ENCODE peak calls at places on chromosome 20, in nine cellular contexts. Q, L, U, B, F, W, G, K and N are unnamed samples. For H3K4me1, the result is how much of the 10 kb centered on the place peaks cover.

GRCh38 chr20:41872986-41873385 is 254.8 kb upstream of the CHD6 start:
- DNase-seq in K (no peak), Q (no peak), G (no peak), L (peak), F (no peak), U (no peak), B (no peak), W (no peak), N (no peak)

GRCh38 chr20:50394569-50394968 is 115.6 kb upstream of the PTPN1 start:
- DNase-seq in U (no peak), L (no peak), G (no peak), F (no peak), K (no peak), W (no peak), B (no peak), Q (no peak), N (no peak)

GRCh38 chr20:38764563-38765355 is 16.5 kb downstream of the ACTR5 start:
- DNase-seq in F (no peak), K (peak), G (no peak), U (no peak), B (peak), W (peak), L (no peak), Q (no peak), N (no peak)

GRCh38 chr20:4916991-4917881 is 84.1 kb downstream of the SLC23A2 start:
- DNase-seq in W (no peak), K (no peak), U (no peak), L (no peak), Q (no peak), B (no peak), F (no peak), G (no peak), N (peak)

GRCh38 chr20:24297928-24298327 is 171.5 kb upstream of the SYNDIG1 start:
- DNase-seq in G (no peak), F (no peak), W (no peak), Q (no peak), L (no peak), K (no peak), U (no peak), B (no peak), N (no peak)

GRCh38 chr20:46713957-46714834 is 4.7 kb downstream of the SLC2A10 start:
- DNase-seq in F (no peak), B (no peak), Q (peak), G (no peak), K (no peak), W (no peak), L (no peak), U (no peak), N (no peak)

GRCh38 chr20:57629976-57630525 is 9.8 kb upstream of the ZBP1 start:
- DNase-seq in B (no peak), Q (peak), U (no peak), L (no peak), G (no peak), W (no peak), F (no peak), K (no peak), N (no peak)

GRCh38 chr20:64030371-64031134 is 5.4 kb upstream of the C20orf204 start:
- DNase-seq in U (no peak), K (no peak), W (no peak), B (peak), L (no peak), F (no peak), G (no peak), Q (no peak), N (no peak)

GRCh38 chr20:3808544-3808943 is 11.8 kb upstream of the AP5S1 start:
- DNase-seq in W (no peak), K (no peak), U (no peak), Q (no peak), B (no peak), L (no peak), G (no peak), F (no peak), N (no peak)

GRCh38 chr20:33653218-33653899 is 8.8 kb upstream of the C20orf144 start:
- DNase-seq in B (peak), G (no peak), L (peak), K (peak), W (peak), Q (peak), U (peak), F (no peak), N (peak)

GRCh38 chr20:4332466-4332865 is 317.1 kb upstream of the RNF24 start:
- DNase-seq in F (no peak), B (no peak), K (no peak), G (no peak), U (no peak), Q (no peak), W (no peak), L (no peak), N (no peak)

GRCh38 chr20:35601021-35601973 is 14.3 kb upstream of the SPAG4 start:
- DNase-seq in U (peak), B (no peak), F (peak), L (peak), Q (peak), G (peak), K (peak), W (no peak), N (peak)

GRCh38 chr20:45354423-45355208 is 6.4 kb upstream of the SDC4 start:
- DNase-seq in U (no peak), B (no peak), Q (no peak), L (no peak), W (no peak), F (no peak), G (no peak), K (no peak), N (no peak)

GRCh38 chr20:46206025-46206424 is 87.9 kb downstream of the CD40 start:
- DNase-seq in K (peak), L (no peak), G (no peak), F (no peak), Q (peak), B (peak), U (peak), W (no peak), N (no peak)

GRCh38 chr20:49549806-49550551 is 18.0 kb downstream of the PTGIS start:
- DNase-seq in K (no peak), Q (no peak), U (no peak), G (no peak), W (no peak), L (no peak), F (no peak), B (peak), N (no peak)

GRCh38 chr20:58569211-58570125 is 54.3 kb upstream of the APCDD1L start:
- DNase-seq in Q (no peak), F (no peak), B (no peak), K (no peak), G (no peak), L (no peak), W (no peak), U (no peak), N (no peak)

GRCh38 chr20:49894073-49894470 is 21.3 kb downstream of the SPATA2 start:
- DNase-seq in F (no peak), W (no peak), U (no peak), Q (no peak), L (no peak), G (no peak), K (no peak), B (no peak), N (peak)

GRCh38 chr20:57661201-57662027 is 41.2 kb upstream of the ZBP1 start:
- DNase-seq in Q (peak), U (peak), B (peak), K (no peak), F (no peak), L (peak), W (no peak), G (no peak), N (peak)

GRCh38 chr20:37932074-37932473 is 29.1 kb downstream of the VSTM2L start:
- DNase-seq in Q (no peak), B (no peak), G (no peak), L (no peak), F (no peak), W (no peak), K (no peak), U (no peak), N (no peak)

DNA sequence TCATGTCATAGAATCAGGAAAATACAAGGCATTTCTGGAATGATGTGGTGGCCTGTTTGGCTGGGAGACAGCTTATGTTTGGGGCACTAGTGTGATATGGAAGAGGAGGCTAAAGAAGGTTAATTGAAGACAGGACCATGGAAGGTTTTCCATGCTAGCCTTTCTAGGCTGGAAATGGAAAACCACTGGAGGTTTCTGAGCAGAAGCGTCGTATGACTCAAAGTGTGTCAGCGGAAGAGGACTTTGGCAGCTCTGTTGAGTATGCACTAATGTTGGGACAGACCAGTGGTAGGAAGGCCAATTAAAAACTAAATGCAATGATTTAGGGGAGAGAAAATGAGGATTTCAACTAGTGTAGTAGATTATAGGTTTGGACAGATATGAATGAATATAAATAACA is 413.1 kb downstream of the PLCB1 start:
- DNase-seq in W (no peak), G (no peak), F (no peak), U (no peak), L (no peak), B (no peak), Q (no peak), K (no peak), N (no peak)
- H3K4me3 ChIP-seq in W (no peak), G (no peak), F (no peak), U (no peak), L (no peak), B (no peak), Q (no peak), K (no peak), N (no peak)

GRCh38 chr20:32360333-32360634 is 2.2 kb downstream of the ASXL1 start:
- DNase-seq in F (no peak), K (no peak), L (no peak), W (no peak), G (no peak), B (no peak), U (no peak), Q (no peak), N (no peak)

GRCh38 chr20:32357869-32358631 is at the start of gene ASXL1:
- DNase-seq in K (peak), U (peak), L (peak), Q (peak), B (peak), G (peak), F (peak), W (peak), N (peak)

GRCh38 chr20:32358883-32359632 is 927 bp downstream of the ASXL1 start:
- DNase-seq in W (no peak), B (peak), G (peak), Q (peak), K (peak), U (peak), F (peak), L (peak), N (peak)

GRCh38 chr20:32358632-32358882 is 426 bp downstream of the ASXL1 start:
- DNase-seq in L (no peak), U (no peak), Q (no peak), K (no peak), G (no peak), F (no peak), W (no peak), B (no peak), N (no peak)

GRCh38 chr20:32359633-32360332 is 1.7 kb downstream of the ASXL1 start:
- DNase-seq in G (no peak), W (no peak), L (no peak), Q (no peak), K (no peak), U (no peak), F (no peak), B (no peak), N (no peak)
- H3K4me1 ChIP-seq in G (under half), W (under half), L (under half), Q (half or more), K (half or more), U (half or more), F (under half), B (under half), N (under half)

DNA sequence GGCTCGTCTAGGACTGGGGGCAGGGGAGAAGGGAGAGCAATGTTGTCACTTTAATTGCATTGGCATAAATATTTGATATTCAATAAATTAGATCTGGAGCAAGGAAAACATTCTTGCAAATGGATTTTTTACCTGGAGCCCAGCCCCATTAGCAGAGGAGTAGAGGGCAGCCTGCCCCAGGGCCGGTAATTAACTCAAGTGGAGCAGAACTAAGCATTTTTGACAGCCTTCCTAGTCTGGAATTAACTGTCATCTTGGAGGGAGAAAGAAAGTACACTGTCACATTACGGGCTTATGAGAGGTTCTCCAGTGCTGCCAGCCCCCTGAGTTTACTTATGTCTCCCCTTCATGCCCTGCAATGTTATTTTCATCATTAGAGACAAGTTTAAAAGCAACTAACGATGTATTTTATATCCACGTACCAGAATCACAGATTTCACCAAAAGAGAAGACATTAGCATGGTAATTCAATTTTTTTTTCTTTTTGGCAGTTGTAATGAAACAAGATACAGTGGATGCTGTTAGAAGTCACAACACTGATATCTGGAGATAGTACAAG is 71.9 kb upstream of the GTSF1L start:
- DNase-seq in W (no peak), B (no peak), U (no peak), K (no peak), F (no peak), Q (no peak), L (no peak), G (no peak), N (no peak)
- H3K27ac ChIP-seq in W (no peak), B (no peak), U (no peak), K (no peak), F (no peak), Q (no peak), L (no peak), G (no peak), N (no peak)

DNA sequence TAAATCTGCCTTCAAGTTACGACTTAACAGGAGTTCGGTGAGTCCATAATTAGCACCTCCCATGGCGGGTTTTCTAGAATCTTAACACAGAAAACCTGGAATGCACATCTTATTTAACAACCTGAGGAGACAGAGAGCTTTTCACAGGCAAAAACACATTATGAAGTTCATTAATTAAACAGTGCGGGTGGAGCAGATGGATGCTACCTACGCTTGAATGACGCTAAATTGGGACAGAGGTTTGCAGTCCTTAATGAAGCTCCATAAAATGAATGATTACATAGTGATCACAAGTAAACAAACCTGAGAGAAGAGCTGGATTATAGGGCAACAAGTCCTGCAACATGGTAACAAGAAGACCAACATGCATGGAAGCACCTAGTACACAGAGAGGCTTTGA is 81.0 kb downstream of the INSM1 start:
- DNase-seq in G (no peak), F (no peak), B (no peak), L (no peak), W (no peak), U (no peak), K (no peak), Q (no peak), N (no peak)
- H3K4me3 ChIP-seq in G (no peak), F (no peak), B (no peak), L (no peak), W (no peak), U (no peak), K (no peak), Q (no peak), N (no peak)

GRCh38 chr20:23060629-23061028 is 11.2 kb upstream of the THBD start:
- DNase-seq in W (no peak), F (no peak), B (no peak), U (no peak), Q (no peak), L (no peak), K (no peak), G (no peak), N (no peak)
- H3K4me1 ChIP-seq in W (under half), F (under half), B (under half), U (under half), Q (under half), L (under half), K (under half), G (under half), N (under half)